ENCODE peak calls at places on chromosome 20, in ten cellular contexts. K, U, B, Y, R, G, A, M, C and J are unnamed samples.

GRCh38 chr20:47405775-47406325 is 49.4 kb upstream of the ZMYND8 start:
- DNase-seq in C (no peak), U (no peak), Y (no peak), M (no peak), A (no peak), K (no peak), G (no peak), B (no peak), R (no peak), J (no peak)

GRCh38 chr20:47859255-47859654 is 74.0 kb upstream of the SULF2 start:
- DNase-seq in Y (no peak), U (no peak), A (no peak), B (no peak), M (no peak), K (peak; percentile 47), G (peak; percentile 12), C (no peak), R (no peak), J (no peak)

GRCh38 chr20:50340586-50340985 is 150.0 kb downstream of the CEBPB start:
- DNase-seq in C (peak; percentile 51), R (no peak), A (no peak), Y (no peak), K (no peak), G (no peak), M (no peak), U (no peak), B (no peak), J (no peak)

GRCh38 chr20:10636326-10636818 is 37.4 kb downstream of the JAG1 start:
- DNase-seq in A (peak; percentile 39), B (no peak), C (no peak), U (peak; percentile 64), R (no peak), Y (no peak), K (peak; percentile 64), M (peak; percentile 78), G (peak; percentile 25), J (no peak)

GRCh38 chr20:53510704-53511103 is 82.9 kb downstream of the ZNF217 start:
- DNase-seq in K (no peak), U (no peak), Y (no peak), M (no peak), C (no peak), R (no peak), G (no peak), B (no peak), A (no peak), J (no peak)

GRCh38 chr20:57896563-57896962 is 186.7 kb upstream of the PMEPA1 start:
- DNase-seq in G (no peak), R (no peak), U (no peak), Y (no peak), C (no peak), A (no peak), B (no peak), K (no peak), M (no peak), J (no peak)

GRCh38 chr20:32127347-32127746 is 17.8 kb downstream of the TM9SF4 start:
- DNase-seq in G (no peak), M (no peak), U (no peak), C (no peak), A (no peak), B (no peak), K (no peak), Y (no peak), R (no peak), J (no peak)

GRCh38 chr20:50995506-50995905 is 27.4 kb downstream of the KCNG1 start:
- DNase-seq in B (no peak), G (peak; percentile 56), U (peak; percentile 67), Y (no peak), K (peak; percentile 58), C (no peak), M (no peak), R (no peak), A (no peak), J (no peak)

GRCh38 chr20:21004386-21005076 is 101.6 kb downstream of the LINC00237 start:
- DNase-seq in C (no peak), G (no peak), K (no peak), Y (no peak), U (no peak), B (no peak), R (no peak), M (no peak), A (no peak), J (no peak)
- H3K4me3 ChIP-seq in C (no peak overlapping the region), G (no peak overlapping the region), K (no peak overlapping the region), Y (no peak overlapping the region), U (no peak overlapping the region), B (no peak overlapping the region), R (no peak overlapping the region), M (no peak overlapping the region), A (no peak overlapping the region), J (no peak overlapping the region)

GRCh38 chr20:63537525-63538203 is 488 bp upstream of the PTK6 start:
- DNase-seq in U (peak; percentile 86), R (peak; percentile 92), M (peak; percentile 80), B (peak; percentile 100), A (peak; percentile 93), K (peak; percentile 88), C (peak; percentile 94), G (peak; percentile 94), Y (peak; percentile 76), J (peak; percentile 68)
- H3K4me3 ChIP-seq in U (peak overlapping the region; percentile 12), R (no peak overlapping the region), M (peak overlapping the region; percentile 21), B (peak overlapping the region; percentile 59), A (no peak overlapping the region), K (peak overlapping the region; percentile 22), C (no peak overlapping the region), G (peak overlapping the region; percentile 22), Y (peak overlapping the region; percentile 14), J (peak overlapping the region; percentile 17)

GRCh38 chr20:3084283-3084985 is at the start of gene AVP:
- DNase-seq in B (no peak), U (no peak), A (no peak), R (no peak), G (no peak), K (no peak), C (no peak), M (no peak), Y (no peak), J (no peak)
- H3K4me3 ChIP-seq in B (no peak within 1 kb of the TSS), U (no peak within 1 kb of the TSS), A (no peak within 1 kb of the TSS), R (no peak within 1 kb of the TSS), G (no peak within 1 kb of the TSS), K (no peak within 1 kb of the TSS), C (no peak within 1 kb of the TSS), M (no peak within 1 kb of the TSS), Y (no peak within 1 kb of the TSS), J (no peak within 1 kb of the TSS)

DNA sequence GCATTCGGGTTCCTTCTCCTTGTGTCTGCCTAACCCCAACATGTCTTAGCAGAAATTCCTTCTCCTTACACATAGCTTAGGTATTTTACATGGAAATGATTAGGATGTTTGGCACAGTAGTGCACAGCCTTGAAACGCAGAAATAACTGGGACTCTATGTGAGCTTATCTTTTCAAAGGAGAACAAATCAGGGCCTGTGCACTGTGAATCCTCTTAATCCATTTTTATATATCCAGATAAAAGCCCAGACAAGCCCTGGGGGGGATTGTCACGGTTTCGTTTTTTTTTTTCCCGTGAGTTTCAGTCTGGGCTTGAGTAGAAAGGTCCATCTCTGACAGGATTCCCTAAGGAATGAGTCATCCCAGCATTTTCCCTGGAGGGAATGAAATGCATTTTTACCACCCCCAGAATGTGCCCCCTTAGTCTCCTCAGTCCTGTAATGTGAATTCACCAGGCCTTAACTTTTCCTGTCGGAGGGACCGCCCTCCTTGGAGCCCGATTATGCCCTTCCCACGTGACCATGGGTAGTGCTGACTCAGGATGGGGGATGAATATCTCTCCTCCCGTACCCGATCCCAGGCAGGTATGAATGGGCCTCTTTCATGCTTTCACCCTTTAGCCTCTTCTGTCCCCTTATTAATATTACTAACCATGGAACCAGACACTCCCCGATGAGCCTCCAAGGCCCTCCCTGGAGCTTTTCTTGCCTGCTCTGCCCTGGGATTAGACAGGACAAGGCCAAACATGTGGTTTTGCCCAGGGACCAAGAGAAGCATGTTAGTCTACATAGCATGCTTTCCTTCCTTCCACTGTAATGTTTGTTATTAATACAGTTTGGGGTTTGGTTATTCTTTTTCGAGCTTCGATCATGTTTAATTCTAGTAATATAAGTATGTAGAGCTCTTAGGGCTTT is 23.9 kb upstream of the NAA20 start:
- DNase-seq in M (peak; percentile 89), U (peak; percentile 91), B (peak; percentile 76), C (no peak), Y (peak; percentile 67), K (peak; percentile 87), R (no peak), A (peak; percentile 84), G (peak; percentile 90), J (peak; percentile 67)
- H3K4me3 ChIP-seq in M (no peak overlapping the region), U (no peak overlapping the region), B (peak overlapping the region; percentile 24), C (peak overlapping the region; percentile 47), Y (no peak overlapping the region), K (peak overlapping the region; percentile 24), R (no peak overlapping the region), A (no peak overlapping the region), G (peak overlapping the region; percentile 63), J (peak overlapping the region; percentile 31)

GRCh38 chr20:39767352-39767751 is 805.2 kb downstream of the DHX35 start:
- DNase-seq in A (no peak), G (no peak), M (no peak), R (no peak), C (no peak), Y (no peak), K (no peak), U (no peak), B (no peak), J (no peak)
- H3K4me3 ChIP-seq in A (no peak overlapping the region), G (no peak overlapping the region), M (no peak overlapping the region), R (no peak overlapping the region), C (no peak overlapping the region), Y (no peak overlapping the region), K (no peak overlapping the region), U (no peak overlapping the region), B (no peak overlapping the region), J (no peak overlapping the region)

GRCh38 chr20:62069741-62070216 is 4.1 kb upstream of the TAF4 start:
- DNase-seq in G (peak; percentile 87), C (no peak), R (no peak), K (peak; percentile 89), M (peak; percentile 62), U (peak; percentile 70), B (no peak), A (peak; percentile 41), Y (no peak), J (peak; percentile 52)
- H3K4me3 ChIP-seq in G (no peak overlapping the region), C (no peak overlapping the region), R (no peak overlapping the region), K (no peak overlapping the region), M (no peak overlapping the region), U (no peak overlapping the region), B (no peak overlapping the region), A (no peak overlapping the region), Y (no peak overlapping the region), J (no peak overlapping the region)

DNA sequence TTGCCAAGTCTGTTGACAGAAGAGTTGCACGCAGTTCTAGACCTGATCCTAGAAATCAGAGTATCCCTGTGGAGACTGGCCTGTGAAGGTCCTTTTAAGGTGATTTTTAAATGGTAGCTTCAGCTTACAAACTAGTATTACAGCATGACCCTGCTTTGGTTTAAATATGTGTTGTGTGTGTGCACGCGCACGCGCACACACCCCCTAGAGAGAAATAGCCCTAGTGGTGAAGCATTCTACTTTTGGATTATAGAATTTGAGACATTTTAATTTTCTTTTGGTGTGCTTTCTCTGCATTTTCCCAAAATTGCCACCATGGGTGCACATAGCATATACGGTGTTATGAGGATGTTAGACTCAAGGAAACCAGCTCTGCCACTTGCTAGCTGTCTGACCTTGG is 19.4 kb downstream of the RIMS4 start:
- DNase-seq in R (no peak), U (no peak), Y (no peak), K (no peak), C (no peak), B (no peak), M (no peak), G (no peak), A (no peak), J (no peak)
- H3K4me3 ChIP-seq in R (no peak overlapping the region), U (no peak overlapping the region), Y (no peak overlapping the region), K (no peak overlapping the region), C (no peak overlapping the region), B (no peak overlapping the region), M (no peak overlapping the region), G (no peak overlapping the region), A (no peak overlapping the region), J (no peak overlapping the region)